ENCODE peak calls at places on chromosomes 16 and 17, in four cellular contexts. F is ELR, B is kidney tubule cell, N is GOT3. H is an unnamed sample.

GRCh38 chr16:71540-72341 is 690 bp downstream of the RHBDF1 start:
- DNase-seq in F (peak; percentile 87), B (peak; percentile 81), N (no peak), H (no peak)

GRCh38 chr16:1119129-1119528 is 23.1 kb upstream of the C1QTNF8 start:
- DNase-seq in F (no peak), B (no peak), N (no peak), H (no peak)

GRCh38 chr17:43733956-43734355 is 24.6 kb downstream of the SOST start:
- DNase-seq in F (no peak), B (no peak), N (no peak), H (no peak)

GRCh38 chr17:83065660-83066542 is 13.5 kb upstream of the METRNL start:
- DNase-seq in F (no peak), B (no peak), N (no peak), H (no peak)

GRCh38 chr17:29590261-29590978 is 972 bp upstream of the GIT1 start:
- DNase-seq in F (peak; percentile 82), B (peak; percentile 44), N (no peak), H (no peak)

GRCh38 chr17:49575524-49576120 is at the start of gene NXPH3:
- DNase-seq in F (peak; percentile 59), B (peak; percentile 57), N (peak; percentile 15), H (peak; percentile 33)

GRCh38 chr17:44884941-44885340 is 14.3 kb downstream of the EFTUD2 start:
- DNase-seq in F (no peak), B (no peak), N (no peak), H (no peak)

GRCh38 chr17:78973792-78974520 is 5.8 kb downstream of the LGALS3BP start:
- DNase-seq in F (no peak), B (no peak), N (no peak), H (no peak)

GRCh38 chr16:48501516-48502377 is 108.2 kb downstream of the N4BP1 start:
- DNase-seq in F (peak; percentile 13), B (no peak), N (no peak), H (no peak)

GRCh38 chr16:29809850-29810698 is 1.9 kb upstream of the PRRT2 start:
- DNase-seq in F (peak; percentile 57), B (no peak), N (no peak), H (no peak)

GRCh38 chr17:60161598-60162330 is 12.0 kb downstream of the CA4 start:
- DNase-seq in F (no peak), B (no peak), N (no peak), H (no peak)

GRCh38 chr17:50853015-50853615 is 13.0 kb downstream of the TOB1 start:
- DNase-seq in F (no peak), B (no peak), N (no peak), H (no peak)

GRCh38 chr16:84907046-84907445 is 87.3 kb downstream of the CRISPLD2 start:
- DNase-seq in F (no peak), B (no peak), N (no peak), H (no peak)

GRCh38 chr17:4974064-4974670 is 6.5 kb upstream of the SPAG7 start:
- DNase-seq in F (no peak), B (no peak), N (no peak), H (no peak)

GRCh38 chr17:17034496-17035066 is 7.7 kb upstream of the MPRIP start:
- DNase-seq in F (no peak), B (no peak), N (no peak), H (no peak)

GRCh38 chr16:17555176-17555575 is 84.4 kb upstream of the XYLT1 start:
- DNase-seq in F (peak; percentile 94), B (peak; percentile 32), N (no peak), H (no peak)

GRCh38 chr17:33019161-33019560 is 27.5 kb downstream of the SPACA3 start:
- DNase-seq in F (no peak), B (no peak), N (no peak), H (no peak)

GRCh38 chr16:15899538-15900100 is 11.2 kb upstream of the CEP20 start:
- DNase-seq in F (peak; percentile 94), B (peak; percentile 99), N (no peak), H (no peak)

GRCh38 chr17:76197911-76198310 is 42.4 kb downstream of the RNF157 start:
- DNase-seq in F (no peak), B (no peak), N (no peak), H (no peak)

GRCh38 chr16:6484931-6485330 is 847.7 kb upstream of the RBFOX1 start:
- DNase-seq in F (no peak), B (peak; percentile 7), N (no peak), H (no peak)

GRCh38 chr16:22897184-22897583 is 83.2 kb downstream of the HS3ST2 start:
- DNase-seq in F (no peak), B (no peak), N (no peak), H (no peak)

GRCh38 chr17:8155341-8156173 is 3.4 kb upstream of the PER1 start:
- DNase-seq in F (no peak), B (no peak), N (no peak), H (no peak)

GRCh38 chr16:73565263-73565662 is 517.3 kb upstream of the ZFHX3 start:
- DNase-seq in F (peak; percentile 6), B (no peak), N (no peak), H (no peak)

GRCh38 chr16:795580-796229 is 4.8 kb downstream of the GNG13 start:
- DNase-seq in F (no peak), B (peak; percentile 42), N (no peak), H (no peak)

GRCh38 chr17:64780096-64781012 is 118.2 kb upstream of the SMURF2 start:
- DNase-seq in F (peak; percentile 54), B (peak; percentile 87), N (no peak), H (peak; percentile 61)

GRCh38 chr17:60164164-60164563 is 14.4 kb downstream of the CA4 start:
- DNase-seq in F (no peak), B (no peak), N (no peak), H (no peak)

H was measured in stimulated activated CD4-positive, alpha-beta T cell treated with anti-CD3 and anti-CD28 coated beads, Interleukin-15, amount 100 ng/mL, for 1 hour.